ENCODE peak calls at places on chromosomes 12 and 14, in four cellular contexts. A is suprapubic skin, K is ovary, U is heart left ventricle. B is an unnamed sample. For H3K27me3, the result is how much of the 10 kb centered on the place peaks cover.

GRCh38 chr14:100164808-100165207 is 5.4 kb upstream of the DEGS2 start:
- DNase-seq in U (no peak), K (no peak), A (no peak), B (no peak)

GRCh38 chr14:88289996-88290395 is 33.1 kb downstream of the KCNK10 start:
- DNase-seq in K (no peak), A (no peak), U (no peak), B (no peak)

GRCh38 chr12:1801285-1801975 is 18.9 kb upstream of the LRTM2 start:
- DNase-seq in K (no peak), A (peak), U (no peak), B (peak)

GRCh38 chr12:12265571-12266388 is 1.1 kb downstream of the LRP6 start:
- DNase-seq in U (peak), K (no peak), A (no peak), B (no peak)

GRCh38 chr14:34063470-34064164 is 112.7 kb upstream of the EGLN3 start:
- DNase-seq in K (no peak), U (peak), A (no peak), B (no peak)

GRCh38 chr12:51666696-51667095 is 75.7 kb downstream of the SCN8A start:
- DNase-seq in A (no peak), K (no peak), U (no peak), B (no peak)

GRCh38 chr12:39329015-39329414 is 113.9 kb downstream of the KIF21A start:
- DNase-seq in K (no peak), U (no peak), A (no peak), B (no peak)

GRCh38 chr14:24136684-24137528 is 912 bp downstream of the PSME1 start:
- DNase-seq in U (no peak), A (no peak), K (peak), B (no peak)

GRCh38 chr12:42448841-42449240 is 122.9 kb downstream of the PPHLN1 start:
- DNase-seq in U (no peak), A (no peak), K (no peak), B (no peak)

GRCh38 chr12:77231548-77231947 is 166.2 kb upstream of the E2F7 start:
- DNase-seq in U (peak), A (peak), K (peak), B (peak)

GRCh38 chr12:2941524-2941923 is 17.7 kb upstream of the TEAD4 start:
- DNase-seq in U (no peak), A (no peak), K (no peak), B (no peak)

GRCh38 chr12:6405963-6406362 is 22.0 kb downstream of the LTBR start:
- DNase-seq in A (no peak), U (no peak), K (no peak), B (no peak)

GRCh38 chr12:57089259-57090245 is 638 bp downstream of the NAB2 start:
- DNase-seq in K (peak), U (peak), A (peak), B (peak)

GRCh38 chr12:20657496-20657895 is 37.6 kb upstream of the SLCO1C1 start:
- DNase-seq in U (no peak), A (no peak), K (no peak), B (no peak)

GRCh38 chr12:28415755-28416154 is 225.5 kb downstream of the CCDC91 start:
- DNase-seq in U (no peak), A (no peak), K (no peak), B (no peak)

GRCh38 chr12:95646781-95647184 is 95.5 kb upstream of the USP44 start:
- DNase-seq in K (no peak), U (no peak), A (no peak), B (no peak)

GRCh38 chr14:61375218-61375617 is 53.8 kb downstream of the PRKCH start:
- DNase-seq in A (no peak), U (no peak), K (no peak), B (no peak)

GRCh38 chr12:64256166-64256800 is 34.2 kb upstream of the KICS2 start:
- DNase-seq in U (no peak), K (no peak), A (no peak), B (no peak)

GRCh38 chr12:131808744-131809371 is 19.3 kb upstream of the MMP17 start:
- DNase-seq in A (no peak), U (peak), K (no peak), B (no peak)

GRCh38 chr14:60189923-60190840 is 25.0 kb upstream of the DHRS7 start:
- DNase-seq in U (no peak), A (no peak), K (no peak), B (no peak)

GRCh38 chr12:27523305-27523641 is 733 bp upstream of the PPFIBP1 start:
- DNase-seq in A (no peak), U (no peak), K (no peak), B (no peak)

GRCh38 chr12:102883204-102883799 is 33.7 kb downstream of the PAH start:
- DNase-seq in A (no peak), U (peak), K (peak), B (no peak)

GRCh38 chr14:40981247-40981646 is 625.4 kb upstream of the LRFN5 start:
- DNase-seq in A (no peak), U (no peak), K (no peak), B (no peak)

GRCh38 chr12:115324949-115325638 is 641.1 kb upstream of the TBX3 start:
- DNase-seq in U (no peak), A (no peak), K (no peak), B (no peak)

GRCh38 chr12:122090759-122091535 is 12.4 kb downstream of the MLXIP start:
- DNase-seq in K (peak), U (peak), A (peak), B (peak)

GRCh38 chr12:51403744-51404143 is 12.5 kb upstream of the GALNT6 start:
- DNase-seq in K (no peak), A (no peak), U (peak), B (no peak)

GRCh38 chr14:59311723-59312122 is 123.3 kb downstream of the DAAM1 start:
- DNase-seq in A (no peak), K (no peak), U (no peak), B (no peak)

GRCh38 chr12:6949063-6949594 is 2.0 kb upstream of the PTPN6 start:
- DNase-seq in K (no peak), A (no peak), U (no peak), B (no peak)

GRCh38 chr14:94462219-94462551 is 9.6 kb upstream of the SERPINA11 start:
- DNase-seq in U (no peak), K (no peak), A (no peak), B (no peak)

DNA sequence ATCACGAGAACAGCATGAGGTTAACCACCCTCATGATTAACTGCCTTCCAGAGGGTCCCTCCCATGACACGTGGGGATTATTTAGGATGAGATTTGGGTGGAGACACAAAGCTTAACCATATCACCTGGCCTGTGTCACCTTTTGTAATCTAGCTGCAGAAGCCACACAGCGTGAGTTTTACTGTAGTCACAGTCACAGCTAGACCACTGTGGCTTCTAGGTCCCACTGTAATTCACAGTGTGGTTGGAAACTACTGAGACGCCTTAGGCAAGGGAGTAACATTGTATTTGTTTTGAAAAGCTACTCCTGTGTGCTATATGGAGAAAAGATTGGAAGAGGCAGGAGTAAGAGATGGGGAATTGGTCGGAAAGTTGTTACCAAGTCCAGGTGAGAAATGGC is 46.3 kb upstream of the ASPG start:
- DNase-seq in U (no peak), K (no peak), A (no peak), B (no peak)
- H3K27ac ChIP-seq in U (no peak), K (no peak), A (no peak), B (no peak)

GRCh38 chr12:54977857-54978256 is 6.7 kb downstream of the TESPA1 start:
- DNase-seq in K (no peak), U (no peak), A (no peak), B (no peak)
- TF ChIP-seq POLR2A in K (no peak), U (no peak), A (no peak), B (no peak)

GRCh38 chr12:34357791-34358190 is 335.5 kb downstream of the ALG10 start:
- DNase-seq in K (no peak), U (no peak), A (no peak), B (no peak)
- H3K27me3 ChIP-seq in K (under half), U (half or more), A (under half), B (under half)

GRCh38 chr12:58923781-58924180 is 3.5 kb upstream of the LRIG3 start:
- DNase-seq in A (no peak), K (no peak), U (no peak), B (no peak)

GRCh38 chr12:58925733-58926113 is 5.4 kb upstream of the LRIG3 start:
- DNase-seq in A (no peak), U (no peak), K (no peak), B (no peak)

GRCh38 chr12:58924652-58925051 is 4.3 kb upstream of the LRIG3 start:
- DNase-seq in K (no peak), U (no peak), A (no peak), B (no peak)

GRCh38 chr12:58927112-58927511 is 6.8 kb upstream of the LRIG3 start:
- DNase-seq in K (no peak), A (no peak), U (no peak), B (no peak)

GRCh38 chr12:58925111-58925732 is 4.9 kb upstream of the LRIG3 start:
- DNase-seq in K (no peak), U (no peak), A (no peak), B (no peak)
- H3K27ac ChIP-seq in K (no peak), U (no peak), A (no peak), B (no peak)

GRCh38 chr14:54676822-54677708 is 110.1 kb downstream of the SAMD4A start:
- DNase-seq in K (no peak), U (no peak), A (no peak), B (peak)
- TF ChIP-seq POLR2A in K (no peak), U (no peak), A (no peak), B (no peak)

GRCh38 chr12:49342914-49343731 is 3.6 kb upstream of the DNAJC22 start:
- DNase-seq in U (peak), A (peak), K (no peak), B (no peak)
- H3K27me3 ChIP-seq in U (half or more), A (half or more), K (under half), B (under half)

GRCh38 chr12:62681306-62681705 is 214.7 kb downstream of the MON2 start:
- DNase-seq in U (no peak), A (no peak), K (no peak), B (no peak)

GRCh38 chr12:62679569-62679968 is 212.9 kb downstream of the MON2 start:
- DNase-seq in U (no peak), K (no peak), A (no peak), B (no peak)

GRCh38 chr12:62684586-62685295 is 218.1 kb downstream of the MON2 start:
- DNase-seq in K (peak), U (peak), A (peak), B (peak)

GRCh38 chr12:62686938-62687337 is 220.3 kb downstream of the MON2 start:
- DNase-seq in U (no peak), K (no peak), A (no peak), B (no peak)

GRCh38 chr12:62683724-62684501 is 217.3 kb downstream of the MON2 start:
- DNase-seq in K (peak), A (peak), U (peak), B (peak)
- H3K27ac ChIP-seq in K (peak), A (peak), U (peak), B (peak)

DNA sequence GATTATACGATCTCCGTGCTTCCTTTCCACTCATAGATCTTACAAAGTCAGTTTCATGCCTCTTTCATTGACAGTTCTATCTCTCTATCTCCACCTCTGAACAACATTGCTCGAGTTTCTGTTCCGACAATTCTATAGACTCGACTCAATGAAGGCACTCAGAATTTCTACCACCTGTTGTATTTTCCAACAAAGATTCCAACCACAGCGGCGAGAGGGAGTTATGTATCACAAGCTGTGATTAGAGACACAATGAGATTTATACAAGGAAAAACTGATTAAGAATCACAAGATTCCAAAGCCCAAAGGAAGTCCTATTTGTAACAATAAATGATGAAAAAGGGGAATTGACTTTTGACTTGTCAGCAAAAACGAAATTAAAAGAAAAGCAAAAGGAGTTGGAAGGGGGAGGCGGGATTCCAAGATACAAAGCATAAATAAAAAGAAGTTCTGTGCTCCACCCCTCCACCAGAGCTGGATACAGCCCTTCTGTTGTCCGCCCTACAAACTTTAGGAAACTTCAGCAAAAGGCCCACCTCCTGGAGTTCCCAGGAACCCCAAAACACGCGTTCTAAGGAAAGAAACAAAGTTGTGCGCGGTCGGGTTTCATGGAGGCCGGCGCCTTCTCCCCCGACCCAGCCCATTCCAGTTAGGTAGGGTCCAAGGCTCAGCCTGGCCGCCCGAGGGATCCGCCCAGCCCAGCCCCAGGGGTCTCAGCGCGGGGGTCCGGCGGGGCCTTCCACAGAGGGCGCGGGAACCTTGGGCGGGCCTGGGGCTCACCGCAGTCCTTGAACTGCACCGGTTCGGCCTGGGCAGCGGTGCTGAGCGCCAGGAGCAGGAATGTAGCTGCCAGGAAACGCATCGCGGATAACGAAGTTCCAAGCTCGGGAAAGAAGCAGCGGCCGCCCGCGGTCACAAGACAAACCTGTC is at the start of gene NPC2:
- DNase-seq in K (no peak), A (no peak), U (no peak), B (no peak)
- TF ChIP-seq POLR2A in K (peak), A (peak), U (no peak), B (peak)